ENCODE peak calls at places on chromosomes 3 and 15, in six cellular contexts. One of them, this sample, is unnamed.

GRCh38 chr15:51368751-51369450 is 27.4 kb downstream of the GLDN start:
- DNase-seq in endothelial cell: no peak
- DNase-seq in left lung: no peak
- DNase-seq in AG04450: peak; percentile 81
- DNase-seq in PC-9: peak; percentile 59
- DNase-seq in esophagus squamous epithelium: no peak
- DNase-seq in this sample: no peak

GRCh38 chr3:52216585-52217408 is 8.6 kb downstream of the TLR9 start:
- DNase-seq in endothelial cell: no peak
- DNase-seq in left lung: peak; percentile 75
- DNase-seq in AG04450: peak; percentile 46
- DNase-seq in PC-9: peak; percentile 98
- DNase-seq in esophagus squamous epithelium: no peak
- DNase-seq in this sample: no peak

GRCh38 chr3:179450321-179450720 is 949 bp downstream of the GNB4 start:
- DNase-seq in endothelial cell: no peak
- DNase-seq in left lung: no peak
- DNase-seq in AG04450: no peak
- DNase-seq in PC-9: no peak
- DNase-seq in esophagus squamous epithelium: no peak
- DNase-seq in this sample: no peak

GRCh38 chr3:152245498-152246175 is 23.1 kb upstream of the MBNL1 start:
- DNase-seq in endothelial cell: no peak
- DNase-seq in left lung: no peak
- DNase-seq in AG04450: no peak
- DNase-seq in PC-9: no peak
- DNase-seq in esophagus squamous epithelium: no peak
- DNase-seq in this sample: no peak

GRCh38 chr3:127482216-127483004 is 108.1 kb downstream of the TPRA1 start:
- DNase-seq in endothelial cell: no peak
- DNase-seq in left lung: peak; percentile 21
- DNase-seq in AG04450: no peak
- DNase-seq in PC-9: no peak
- DNase-seq in esophagus squamous epithelium: no peak
- DNase-seq in this sample: peak; percentile 13

GRCh38 chr3:124851136-124851535 is 36.0 kb downstream of the ITGB5 start:
- DNase-seq in endothelial cell: no peak
- DNase-seq in left lung: no peak
- DNase-seq in AG04450: no peak
- DNase-seq in PC-9: no peak
- DNase-seq in esophagus squamous epithelium: no peak
- DNase-seq in this sample: no peak

GRCh38 chr3:159548675-159549335 is 439.8 kb upstream of the IL12A start:
- DNase-seq in endothelial cell: no peak
- DNase-seq in left lung: no peak
- DNase-seq in AG04450: peak; percentile 36
- DNase-seq in PC-9: no peak
- DNase-seq in esophagus squamous epithelium: no peak
- DNase-seq in this sample: no peak

GRCh38 chr3:169085827-169086226 is 577.7 kb downstream of the MECOM start:
- DNase-seq in endothelial cell: no peak
- DNase-seq in left lung: no peak
- DNase-seq in AG04450: peak; percentile 84
- DNase-seq in PC-9: peak; percentile 79
- DNase-seq in esophagus squamous epithelium: no peak
- DNase-seq in this sample: no peak

GRCh38 chr15:70264738-70265465 is 167.2 kb upstream of the TLE3 start:
- DNase-seq in endothelial cell: no peak
- DNase-seq in left lung: no peak
- DNase-seq in AG04450: no peak
- DNase-seq in PC-9: no peak
- DNase-seq in esophagus squamous epithelium: no peak
- DNase-seq in this sample: no peak

GRCh38 chr3:123383101-123384053 is 65.5 kb downstream of the ADCY5 start:
- DNase-seq in endothelial cell: no peak
- DNase-seq in left lung: peak; percentile 24
- DNase-seq in AG04450: no peak
- DNase-seq in PC-9: peak; percentile 49
- DNase-seq in esophagus squamous epithelium: no peak
- DNase-seq in this sample: no peak

GRCh38 chr3:139756529-139757103 is 78.8 kb upstream of the NMNAT3 start:
- DNase-seq in endothelial cell: no peak
- DNase-seq in left lung: no peak
- DNase-seq in AG04450: no peak
- DNase-seq in PC-9: no peak
- DNase-seq in esophagus squamous epithelium: no peak
- DNase-seq in this sample: no peak

GRCh38 chr3:154898398-154898797 is 181.7 kb upstream of the MME start:
- DNase-seq in endothelial cell: no peak
- DNase-seq in left lung: no peak
- DNase-seq in AG04450: no peak
- DNase-seq in PC-9: no peak
- DNase-seq in esophagus squamous epithelium: no peak
- DNase-seq in this sample: no peak

GRCh38 chr15:77864211-77865105 is 213.1 kb downstream of the TBC1D2B start:
- DNase-seq in endothelial cell: no peak
- DNase-seq in left lung: peak; percentile 27
- DNase-seq in AG04450: no peak
- DNase-seq in PC-9: no peak
- DNase-seq in esophagus squamous epithelium: no peak
- DNase-seq in this sample: no peak

GRCh38 chr3:48747015-48747615 is 30.1 kb upstream of the IP6K2 start:
- DNase-seq in endothelial cell: no peak
- DNase-seq in left lung: no peak
- DNase-seq in AG04450: no peak
- DNase-seq in PC-9: no peak
- DNase-seq in esophagus squamous epithelium: no peak
- DNase-seq in this sample: no peak

GRCh38 chr3:11910971-11911531 is 64.4 kb upstream of the TAMM41 start:
- DNase-seq in endothelial cell: no peak
- DNase-seq in left lung: no peak
- DNase-seq in AG04450: no peak
- DNase-seq in PC-9: no peak
- DNase-seq in esophagus squamous epithelium: no peak
- DNase-seq in this sample: no peak

GRCh38 chr15:62828364-62828763 is 214.2 kb upstream of the TPM1 start:
- DNase-seq in endothelial cell: no peak
- DNase-seq in left lung: no peak
- DNase-seq in AG04450: no peak
- DNase-seq in PC-9: no peak
- DNase-seq in esophagus squamous epithelium: no peak
- DNase-seq in this sample: no peak

GRCh38 chr3:169604568-169604967 is 58.9 kb downstream of the MECOM start:
- DNase-seq in endothelial cell: no peak
- DNase-seq in left lung: no peak
- DNase-seq in AG04450: no peak
- DNase-seq in PC-9: no peak
- DNase-seq in esophagus squamous epithelium: no peak
- DNase-seq in this sample: no peak

GRCh38 chr15:48619446-48619845 is 26.1 kb downstream of the FBN1 start:
- DNase-seq in endothelial cell: no peak
- DNase-seq in left lung: no peak
- DNase-seq in AG04450: no peak
- DNase-seq in PC-9: no peak
- DNase-seq in esophagus squamous epithelium: no peak
- DNase-seq in this sample: no peak

GRCh38 chr15:82540055-82540983 is at the start of gene RPS17:
- DNase-seq in endothelial cell: peak; percentile 99
- DNase-seq in left lung: peak; percentile 96
- DNase-seq in AG04450: peak; percentile 89
- DNase-seq in PC-9: peak; percentile 79
- DNase-seq in esophagus squamous epithelium: no peak
- DNase-seq in this sample: peak; percentile 94

GRCh38 chr3:31102196-31102879 is 207.9 kb upstream of the GADL1 start:
- DNase-seq in endothelial cell: no peak
- DNase-seq in left lung: no peak
- DNase-seq in AG04450: no peak
- DNase-seq in PC-9: no peak
- DNase-seq in esophagus squamous epithelium: no peak
- DNase-seq in this sample: no peak

GRCh38 chr3:31105438-31106077 is 211.1 kb upstream of the GADL1 start:
- DNase-seq in endothelial cell: no peak
- DNase-seq in left lung: no peak
- DNase-seq in AG04450: peak; percentile 79
- DNase-seq in PC-9: no peak
- DNase-seq in esophagus squamous epithelium: no peak
- DNase-seq in this sample: no peak

GRCh38 chr3:31105011-31105410 is 210.6 kb upstream of the GADL1 start:
- DNase-seq in endothelial cell: no peak
- DNase-seq in left lung: no peak
- DNase-seq in AG04450: no peak
- DNase-seq in PC-9: no peak
- DNase-seq in esophagus squamous epithelium: no peak
- DNase-seq in this sample: no peak

GRCh38 chr3:31103623-31104180 is 209.2 kb upstream of the GADL1 start:
- DNase-seq in endothelial cell: no peak
- DNase-seq in left lung: no peak
- DNase-seq in AG04450: no peak
- DNase-seq in PC-9: no peak
- DNase-seq in esophagus squamous epithelium: no peak
- DNase-seq in this sample: no peak

DNA sequence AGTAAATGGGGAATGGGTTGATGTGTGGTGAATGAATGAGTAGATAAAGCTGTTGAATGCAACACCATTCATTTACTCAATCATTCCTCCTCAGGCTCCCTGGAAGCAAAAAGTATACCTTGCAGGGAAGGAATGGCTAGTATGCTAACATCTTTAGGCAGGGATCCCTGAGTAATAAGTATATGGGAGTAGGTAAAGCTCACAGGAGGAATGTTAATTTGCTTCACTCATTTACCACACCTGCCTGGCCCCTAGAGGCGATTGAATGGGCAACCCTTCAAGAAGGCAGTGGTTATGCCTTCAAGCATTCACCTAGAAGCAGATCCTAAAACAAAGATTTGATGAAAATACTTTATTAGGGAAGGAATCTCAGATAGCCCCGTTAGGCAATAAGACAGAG is 208.7 kb upstream of the GADL1 start:
- DNase-seq in endothelial cell: no peak
- DNase-seq in left lung: no peak
- DNase-seq in AG04450: no peak
- DNase-seq in PC-9: no peak
- DNase-seq in esophagus squamous epithelium: no peak
- DNase-seq in this sample: no peak
- TF ChIP-seq CTCF in endothelial cell: no peak
- TF ChIP-seq CTCF in left lung: no peak
- TF ChIP-seq CTCF in AG04450: no peak
- TF ChIP-seq CTCF in PC-9: no peak
- TF ChIP-seq CTCF in esophagus squamous epithelium: no peak
- TF ChIP-seq CTCF in this sample: no peak

GRCh38 chr15:63944681-63944955 is 101.7 kb downstream of the DAPK2 start:
- DNase-seq in endothelial cell: no peak
- DNase-seq in left lung: no peak
- DNase-seq in AG04450: no peak
- DNase-seq in PC-9: no peak
- DNase-seq in esophagus squamous epithelium: no peak
- DNase-seq in this sample: no peak

GRCh38 chr15:63946524-63947065 is 99.7 kb downstream of the DAPK2 start:
- DNase-seq in endothelial cell: no peak
- DNase-seq in left lung: no peak
- DNase-seq in AG04450: no peak
- DNase-seq in PC-9: no peak
- DNase-seq in esophagus squamous epithelium: no peak
- DNase-seq in this sample: no peak

GRCh38 chr15:63947228-63947627 is 99.1 kb downstream of the DAPK2 start:
- DNase-seq in endothelial cell: no peak
- DNase-seq in left lung: no peak
- DNase-seq in AG04450: no peak
- DNase-seq in PC-9: no peak
- DNase-seq in esophagus squamous epithelium: no peak
- DNase-seq in this sample: no peak

GRCh38 chr15:63945005-63945788 is 101.1 kb downstream of the DAPK2 start:
- DNase-seq in endothelial cell: peak; percentile 79
- DNase-seq in left lung: peak; percentile 68
- DNase-seq in AG04450: no peak
- DNase-seq in PC-9: peak; percentile 38
- DNase-seq in esophagus squamous epithelium: peak; percentile 9
- DNase-seq in this sample: peak; percentile 62

GRCh38 chr15:63945838-63946298 is 100.4 kb downstream of the DAPK2 start:
- DNase-seq in endothelial cell: no peak
- DNase-seq in left lung: peak; percentile 82
- DNase-seq in AG04450: no peak
- DNase-seq in PC-9: peak; percentile 89
- DNase-seq in esophagus squamous epithelium: no peak
- DNase-seq in this sample: no peak
- TF ChIP-seq CTCF in endothelial cell: no peak
- TF ChIP-seq CTCF in left lung: no peak
- TF ChIP-seq CTCF in AG04450: no peak
- TF ChIP-seq CTCF in PC-9: no peak
- TF ChIP-seq CTCF in esophagus squamous epithelium: peak; percentile 52
- TF ChIP-seq CTCF in this sample: no peak

DNA sequence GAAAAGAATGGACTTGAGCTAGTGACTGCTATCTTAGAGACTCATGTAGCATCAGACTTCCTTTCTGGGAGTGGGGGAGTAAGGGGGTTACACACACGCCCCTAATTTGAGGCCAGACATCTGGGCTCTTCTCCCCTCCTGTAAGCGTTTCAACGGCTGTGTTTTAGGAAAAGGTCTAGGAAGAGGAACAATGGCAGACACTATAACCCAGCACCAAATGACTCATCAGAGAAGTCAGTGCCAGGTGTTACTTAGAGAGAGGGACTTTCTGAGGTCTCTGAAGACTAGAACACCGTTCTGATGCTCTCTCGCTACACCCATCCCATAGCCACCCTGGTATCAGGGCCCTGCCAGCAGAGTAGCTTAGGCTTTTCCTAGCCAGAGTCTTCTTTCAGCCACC is 65.5 kb downstream of the SSUH2 start:
- DNase-seq in endothelial cell: no peak
- DNase-seq in left lung: no peak
- DNase-seq in AG04450: no peak
- DNase-seq in PC-9: no peak
- DNase-seq in esophagus squamous epithelium: no peak
- DNase-seq in this sample: no peak
- TF ChIP-seq CTCF in endothelial cell: no peak
- TF ChIP-seq CTCF in left lung: no peak
- TF ChIP-seq CTCF in AG04450: no peak
- TF ChIP-seq CTCF in PC-9: no peak
- TF ChIP-seq CTCF in esophagus squamous epithelium: no peak
- TF ChIP-seq CTCF in this sample: no peak

DNA sequence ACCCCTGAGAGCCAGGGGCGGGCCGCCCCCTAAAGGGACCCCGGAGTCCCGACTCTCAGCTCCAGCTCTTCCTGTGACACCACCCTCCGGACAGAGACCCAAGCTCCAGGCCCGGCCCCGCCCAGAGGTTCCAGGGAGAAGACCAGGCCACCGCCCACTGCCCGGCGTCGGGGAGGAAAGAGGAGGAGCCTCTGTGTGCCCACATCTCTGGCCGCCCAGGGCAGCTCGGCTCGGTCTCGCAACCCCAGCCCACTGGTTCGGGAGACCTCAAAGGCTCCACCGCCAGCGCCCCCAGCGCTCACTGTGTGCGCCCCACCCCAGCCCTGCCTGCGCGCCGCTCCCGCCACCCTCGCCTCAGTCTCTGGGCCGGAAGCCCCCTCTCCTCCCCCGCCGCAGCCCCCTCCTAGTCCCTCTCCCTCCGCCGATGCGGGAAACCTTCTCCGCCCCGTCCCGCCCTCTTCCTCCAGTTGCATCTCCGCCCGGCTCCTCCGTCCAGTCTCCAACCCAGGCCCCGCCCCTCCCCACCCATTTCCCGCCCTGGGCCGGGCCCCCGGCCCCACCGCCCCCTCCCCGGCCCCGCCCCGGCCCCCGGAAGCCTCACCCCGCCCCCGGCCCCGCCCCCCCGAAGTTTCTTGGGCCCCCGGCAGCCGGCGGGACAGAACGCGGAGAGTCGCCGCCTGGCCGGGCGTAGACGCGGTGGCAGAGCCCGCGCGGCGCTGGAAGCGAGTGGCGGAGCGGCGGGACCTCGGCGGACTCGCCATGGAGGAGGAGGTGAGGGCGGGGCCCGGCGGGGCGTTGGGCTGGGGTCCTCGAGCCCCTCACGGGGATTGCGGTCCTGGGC is at the start of gene PLEKHO2:
- DNase-seq in endothelial cell: peak; percentile 90
- DNase-seq in left lung: peak; percentile 97
- DNase-seq in AG04450: peak; percentile 87
- DNase-seq in PC-9: peak; percentile 71
- DNase-seq in esophagus squamous epithelium: peak; percentile 74
- DNase-seq in this sample: peak; percentile 84
- TF ChIP-seq CTCF in endothelial cell: no peak
- TF ChIP-seq CTCF in left lung: peak; percentile 11
- TF ChIP-seq CTCF in AG04450: no peak
- TF ChIP-seq CTCF in PC-9: no peak
- TF ChIP-seq CTCF in esophagus squamous epithelium: no peak
- TF ChIP-seq CTCF in this sample: no peak